ENCODE peak calls at places on chromosome 3, in five cellular contexts. A, R, W, D and S are unnamed samples. For H3K27me3 and H3K4me1, the result is how much of the 10 kb centered on the place peaks cover.

GRCh38 chr3:99970198-99970597 is 144.1 kb downstream of the FILIP1L start:
- DNase-seq in A (no peak), R (no peak), W (no peak), D (no peak), S (no peak)

GRCh38 chr3:51999861-52000260 is 4.2 kb upstream of the RPL29 start:
- DNase-seq in A (no peak), R (no peak), W (no peak), D (no peak), S (no peak)

GRCh38 chr3:188568750-188569149 is 414.8 kb downstream of the LPP start:
- DNase-seq in A (no peak), R (no peak), W (no peak), D (no peak), S (no peak)

GRCh38 chr3:52108302-52109232 is 45.7 kb downstream of the POC1A start:
- DNase-seq in A (no peak), R (peak), W (peak), D (no peak), S (no peak)

GRCh38 chr3:150763841-150764483 is 993 bp upstream of the SIAH2 start:
- DNase-seq in A (peak), R (peak), W (peak), D (peak), S (peak)

GRCh38 chr3:112459750-112460149 is 39.5 kb downstream of the BTLA start:
- DNase-seq in A (peak), R (no peak), W (no peak), D (no peak), S (no peak)

GRCh38 chr3:185658504-185658912 is 72.4 kb downstream of the SENP2 start:
- DNase-seq in A (no peak), R (no peak), W (peak), D (no peak), S (peak)

GRCh38 chr3:47082519-47082918 is 81.4 kb downstream of the SETD2 start:
- DNase-seq in A (no peak), R (no peak), W (no peak), D (no peak), S (no peak)

GRCh38 chr3:194961149-194961548 is 275.5 kb downstream of the FAM43A start:
- DNase-seq in A (no peak), R (no peak), W (no peak), D (no peak), S (no peak)

GRCh38 chr3:61345020-61345419 is 93.8 kb upstream of the FHIT start:
- DNase-seq in A (no peak), R (no peak), W (no peak), D (no peak), S (no peak)

GRCh38 chr3:25589783-25590258 is 74.9 kb downstream of the TOP2B start:
- DNase-seq in A (no peak), R (no peak), W (no peak), D (no peak), S (no peak)

GRCh38 chr3:135041586-135041985 is 246.5 kb downstream of the EPHB1 start:
- DNase-seq in A (no peak), R (no peak), W (no peak), D (no peak), S (no peak)

GRCh38 chr3:52436500-52437106 is 8.3 kb downstream of the SEMA3G start:
- DNase-seq in A (no peak), R (peak), W (no peak), D (no peak), S (no peak)

GRCh38 chr3:161393803-161394202 is 22.5 kb upstream of the SPTSSB start:
- DNase-seq in A (peak), R (no peak), W (no peak), D (no peak), S (no peak)

GRCh38 chr3:180571831-180572578 is 30.0 kb upstream of the TTC14 start:
- DNase-seq in A (peak), R (no peak), W (no peak), D (no peak), S (no peak)

GRCh38 chr3:15384510-15385237 is 42.7 kb downstream of the METTL6 start:
- DNase-seq in A (peak), R (no peak), W (no peak), D (no peak), S (no peak)

GRCh38 chr3:46895761-46896160 is 18.2 kb downstream of the PTH1R start:
- DNase-seq in A (no peak), R (peak), W (no peak), D (no peak), S (no peak)

GRCh38 chr3:129612350-129613204 is 6.1 kb upstream of the PLXND1 start:
- DNase-seq in A (no peak), R (no peak), W (peak), D (peak), S (no peak)

GRCh38 chr3:145145461-145145860 is 1015.5 kb downstream of the PLOD2 start:
- DNase-seq in A (no peak), R (no peak), W (no peak), D (no peak), S (no peak)

GRCh38 chr3:65593780-65594752 is 444.7 kb downstream of the MAGI1 start:
- DNase-seq in A (no peak), R (no peak), W (no peak), D (no peak), S (no peak)

GRCh38 chr3:149494759-149495580 is 20.5 kb downstream of the TM4SF4 start:
- DNase-seq in A (no peak), R (no peak), W (no peak), D (no peak), S (no peak)

GRCh38 chr3:13715961-13716360 is 163.9 kb downstream of the WNT7A start:
- DNase-seq in A (no peak), R (no peak), W (no peak), D (no peak), S (no peak)

GRCh38 chr3:54262541-54262940 is 140.2 kb downstream of the CACNA2D3 start:
- DNase-seq in A (no peak), R (no peak), W (no peak), D (no peak), S (no peak)

GRCh38 chr3:69925506-69925905 is 74.0 kb upstream of the SAMMSON start:
- DNase-seq in A (no peak), R (no peak), W (no peak), D (no peak), S (no peak)

GRCh38 chr3:137761099-137761562 is 3.0 kb upstream of the SOX14 start:
- DNase-seq in A (no peak), R (no peak), W (no peak), D (peak), S (no peak)
- H3K27me3 ChIP-seq in A (under half), R (half or more), W (under half), D (half or more), S (under half)

GRCh38 chr3:120039642-120040610 is 54.3 kb downstream of the GSK3B start:
- DNase-seq in A (peak), R (no peak), W (no peak), D (no peak), S (no peak)

GRCh38 chr3:120040813-120041377 is 53.4 kb downstream of the GSK3B start:
- DNase-seq in A (no peak), R (no peak), W (no peak), D (no peak), S (no peak)
- H3K4me1 ChIP-seq in A (under half), R (under half), W (under half), D (under half), S (under half)

GRCh38 chr3:158095302-158095997 is 10.8 kb downstream of the SHOX2 start:
- DNase-seq in A (no peak), R (no peak), W (no peak), D (peak), S (no peak)
- H3K4me3 ChIP-seq in A (no peak), R (no peak), W (no peak), D (no peak), S (no peak)

DNA sequence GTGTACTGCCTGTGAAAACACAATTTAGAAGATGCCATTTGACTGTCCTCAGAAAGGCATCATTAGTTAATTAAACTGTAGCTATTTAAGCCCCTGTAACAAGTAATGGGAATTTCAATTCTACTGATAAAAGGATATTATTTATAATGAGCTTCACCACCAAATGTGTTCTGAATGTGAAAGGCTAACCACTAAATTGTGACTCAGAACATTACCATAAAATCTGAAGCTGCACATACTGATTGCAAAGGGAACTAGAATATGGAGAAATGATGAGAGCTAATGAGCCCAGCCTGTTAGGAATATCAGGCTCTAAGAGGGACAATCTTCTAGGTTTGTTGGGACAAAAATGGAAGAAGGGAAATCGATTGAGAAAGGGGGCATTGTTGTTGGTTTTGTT is 212.7 kb upstream of the ARPP21 start:
- DNase-seq in A (no peak), R (no peak), W (no peak), D (no peak), S (no peak)
- H3K27me3 ChIP-seq in A (under half), R (under half), W (under half), D (under half), S (under half)

GRCh38 chr3:155391104-155391503 is 97.6 kb upstream of the STRIT1 start:
- DNase-seq in A (no peak), R (no peak), W (no peak), D (no peak), S (no peak)
- H3K4me1 ChIP-seq in A (under half), R (under half), W (under half), D (under half), S (under half)